ENCODE peak calls at places on chromosomes 7 and 10, in ten cellular contexts. K is astrocyte of the cerebellum, Y is fibroblast of gingiva, V is ureter, W is GM12865, X is activated T-cell treated with anti-CD3 and anti-CD28 coated beads for 1 hour, L is LoVo, F is NCI-H748 treated with DMSO at 0.1 percent for 48 hours, P is T-cell, E is astrocyte of the spinal cord. N is an unnamed sample.

GRCh38 chr7:18610331-18610948 is 114.9 kb downstream of the HDAC9 start:
- DNase-seq in K (no peak), Y (no peak), V (no peak), W (peak), X (no peak), L (peak), F (peak), P (no peak), E (peak), N (no peak)

GRCh38 chr7:101237206-101238067 is at the start of gene CLDN15:
- DNase-seq in K (no peak), Y (no peak), V (no peak), W (no peak), X (no peak), L (no peak), F (no peak), P (no peak), E (peak), N (no peak)

GRCh38 chr7:35694161-35694783 is 663 bp downstream of the HERPUD2 start:
- DNase-seq in K (no peak), Y (peak), V (no peak), W (no peak), X (no peak), L (peak), F (peak), P (peak), E (peak), N (no peak)

GRCh38 chr10:36872702-36873393 is 252.6 kb upstream of the ANKRD30A start:
- DNase-seq in K (no peak), Y (no peak), V (no peak), W (no peak), X (no peak), L (no peak), F (no peak), P (no peak), E (no peak), N (no peak)

GRCh38 chr7:36188266-36188665 is 35.2 kb downstream of the EEPD1 start:
- DNase-seq in K (no peak), Y (no peak), V (no peak), W (no peak), X (no peak), L (no peak), F (no peak), P (no peak), E (no peak), N (no peak)

GRCh38 chr7:72112992-72113391 is 299.1 kb downstream of the CALN1 start:
- DNase-seq in K (no peak), Y (no peak), V (no peak), W (no peak), X (no peak), L (no peak), F (no peak), P (no peak), E (no peak), N (no peak)

GRCh38 chr10:110803830-110804338 is 67.8 kb upstream of the PDCD4 start:
- DNase-seq in K (no peak), Y (peak), V (no peak), W (peak), X (peak), L (no peak), F (no peak), P (no peak), E (peak), N (no peak)

GRCh38 chr7:101553771-101554445 is 75.2 kb downstream of the MYL10 start:
- DNase-seq in K (no peak), Y (no peak), V (peak), W (no peak), X (no peak), L (no peak), F (no peak), P (no peak), E (no peak), N (no peak)

GRCh38 chr10:132546567-132547420 is 9.2 kb downstream of the INPP5A start:
- DNase-seq in K (no peak), Y (no peak), V (no peak), W (no peak), X (no peak), L (no peak), F (no peak), P (no peak), E (no peak), N (no peak)

GRCh38 chr10:121853950-121854349 is 73.9 kb downstream of the ATE1 start:
- DNase-seq in K (no peak), Y (no peak), V (no peak), W (no peak), X (no peak), L (no peak), F (no peak), P (no peak), E (no peak), N (no peak)

GRCh38 chr10:14588084-14588937 is 186.4 kb downstream of the FAM107B start:
- DNase-seq in K (peak), Y (peak), V (no peak), W (peak), X (no peak), L (no peak), F (no peak), P (no peak), E (peak), N (peak)

GRCh38 chr10:77602231-77602912 is 35.2 kb downstream of the KCNMA1 start:
- DNase-seq in K (no peak), Y (peak), V (no peak), W (no peak), X (no peak), L (no peak), F (no peak), P (no peak), E (peak), N (no peak)

GRCh38 chr7:44750921-44751571 is 2.4 kb downstream of the ZMIZ2 start:
- DNase-seq in K (no peak), Y (no peak), V (no peak), W (peak), X (no peak), L (no peak), F (no peak), P (peak), E (no peak), N (peak)

GRCh38 chr7:116271161-116271979 is 61.0 kb downstream of the TES start:
- DNase-seq in K (no peak), Y (peak), V (no peak), W (no peak), X (no peak), L (no peak), F (no peak), P (no peak), E (peak), N (no peak)

GRCh38 chr10:105328441-105328840 is 687.4 kb downstream of the SORCS3 start:
- DNase-seq in K (peak), Y (no peak), V (no peak), W (no peak), X (no peak), L (no peak), F (peak), P (no peak), E (peak), N (no peak)

GRCh38 chr10:113991091-113991860 is 52.4 kb upstream of the ADRB1 start:
- DNase-seq in K (peak), Y (no peak), V (no peak), W (peak), X (no peak), L (peak), F (no peak), P (no peak), E (peak), N (no peak)

GRCh38 chr7:137443616-137444015 is 100.1 kb upstream of the PTN start:
- DNase-seq in K (peak), Y (peak), V (no peak), W (no peak), X (no peak), L (no peak), F (no peak), P (no peak), E (peak), N (no peak)

N was measured in activated T-helper 2 cell treated with anti-CD3 and anti-CD28 coated beads, Interferon-gamma antibody, Interleukin-2, Interleukin-4, amounts not matched to agents 10 μg/mL and 5 μg/mL and 100 μg/mL, durations not matched to agents 14 hours and 24 hours and 36 hours.